ENCODE peak calls at places on chromosomes 7 and 10, in seven cellular contexts. K, C, O, F, N, H and Y are unnamed samples.
A peak's percentile ranks its signal among the peaks of the same experiment; 100 is the strongest.

GRCh38 chr7:110181768-110182167 is 909.2 kb upstream of the LRRN3 start:
- DNase-seq in N (no peak), K (no peak), O (no peak), F (no peak), H (no peak), C (no peak), Y (no peak)

GRCh38 chr10:104260775-104261115 is 6.1 kb downstream of the GSTO1 start:
- DNase-seq in H (peak; percentile 70), N (no peak), O (no peak), K (no peak), C (no peak), F (peak; percentile 2), Y (no peak)

GRCh38 chr10:35637456-35637855 is 4.6 kb downstream of the FZD8 start:
- DNase-seq in C (no peak), O (no peak), N (no peak), K (peak; percentile 50), F (no peak), H (peak; percentile 61), Y (no peak)

GRCh38 chr7:441713-442421 is 77.8 kb downstream of the PDGFA start:
- DNase-seq in F (no peak), N (no peak), H (no peak), O (no peak), K (no peak), C (peak; percentile 89), Y (no peak)

GRCh38 chr7:164882-165660 is 27.3 kb upstream of the FAM20C start:
- DNase-seq in F (no peak), C (peak; percentile 41), K (no peak), H (no peak), O (no peak), N (no peak), Y (no peak)

GRCh38 chr10:32104622-32105509 is 48.6 kb upstream of the KIF5B start:
- DNase-seq in C (no peak), H (peak; percentile 39), K (no peak), O (no peak), N (no peak), F (no peak), Y (no peak)

GRCh38 chr10:132112611-132113010 is 46.9 kb downstream of the JAKMIP3 start:
- DNase-seq in K (no peak), C (no peak), O (no peak), N (no peak), H (no peak), F (no peak), Y (no peak)

GRCh38 chr7:84950836-84951235 is 236.0 kb downstream of the SEMA3D start:
- DNase-seq in K (no peak), C (no peak), F (peak; percentile 6), O (no peak), H (peak; percentile 25), N (no peak), Y (no peak)